ENCODE peak calls at places on chromosomes 11 and 22, in nine cellular contexts. C is left lung; Y is GM23338; D is glutamatergic neuron; W is AG04450; A is BE2C; X is tibial nerve; J is choroid plexus epithelial cell; T is CD4-positive, alpha-beta T cell. Q is an unnamed sample.

GRCh38 chr11:44313701-44314489 is 4.0 kb upstream of the ALX4 start:
- DNase-seq in T (no peak), A (no peak), Y (no peak), C (no peak), J (no peak), W (no peak), X (no peak), D (no peak), Q (no peak)

GRCh38 chr11:44831605-44832394 is 105.0 kb downstream of the TSPAN18 start:
- DNase-seq in W (no peak), T (no peak), X (no peak), D (no peak), J (no peak), A (no peak), Y (no peak), C (peak), Q (no peak)

GRCh38 chr11:114326776-114327175 is 30.6 kb downstream of the NNMT start:
- DNase-seq in A (no peak), X (no peak), C (no peak), T (no peak), Y (no peak), W (no peak), D (no peak), J (no peak), Q (no peak)

GRCh38 chr11:46896719-46897406 is 21.5 kb downstream of the LRP4 start:
- DNase-seq in W (no peak), A (no peak), C (no peak), X (no peak), T (no peak), Y (peak), J (peak), D (no peak), Q (no peak)

GRCh38 chr22:42262964-42263363 is 7.5 kb downstream of the TCF20 start:
- DNase-seq in W (no peak), D (no peak), X (no peak), A (no peak), T (no peak), C (no peak), Y (no peak), J (no peak), Q (no peak)

GRCh38 chr11:112166561-112166960 is 611 bp upstream of the TEX12 start:
- DNase-seq in X (peak), A (no peak), C (no peak), Y (no peak), D (no peak), T (no peak), W (no peak), J (peak), Q (no peak)

GRCh38 chr11:117657801-117658200 is 139.2 kb downstream of the DSCAML1 start:
- DNase-seq in W (no peak), A (no peak), J (no peak), C (no peak), D (no peak), Y (no peak), X (no peak), T (no peak), Q (no peak)

GRCh38 chr11:79045018-79045787 is 395.6 kb downstream of the TENM4 start:
- DNase-seq in X (no peak), J (no peak), A (peak), D (no peak), Y (no peak), W (no peak), C (no peak), T (no peak), Q (no peak)

GRCh38 chr11:67507242-67507890 is 596 bp downstream of the CDK2AP2 start:
- DNase-seq in Y (peak), T (no peak), A (no peak), C (no peak), D (no peak), X (peak), J (peak), W (peak), Q (no peak)

GRCh38 chr11:122180435-122180834 is 64.4 kb upstream of the BLID start:
- DNase-seq in Y (no peak), D (no peak), W (peak), X (no peak), C (no peak), T (no peak), A (no peak), J (peak), Q (no peak)

GRCh38 chr11:62732830-62733229 is 4.5 kb downstream of the TTC9C start:
- DNase-seq in Y (peak), D (no peak), C (no peak), T (no peak), J (peak), A (no peak), W (no peak), X (no peak), Q (no peak)

GRCh38 chr11:80007616-80008015 is 566.8 kb upstream of the TENM4 start:
- DNase-seq in X (no peak), J (no peak), Y (no peak), T (no peak), A (no peak), D (no peak), C (no peak), W (no peak), Q (no peak)

GRCh38 chr11:279966-280761 is 2.0 kb downstream of the NLRP6 start:
- DNase-seq in C (peak), J (peak), X (no peak), T (peak), A (no peak), Y (peak), W (no peak), D (no peak), Q (no peak)

GRCh38 chr11:128505449-128506058 is 81.8 kb downstream of the ETS1 start:
- DNase-seq in X (no peak), T (no peak), A (peak), D (peak), Y (no peak), W (no peak), J (no peak), C (no peak), Q (no peak)

GRCh38 chr22:29998627-29999026 is 81.6 kb upstream of the HORMAD2 start:
- DNase-seq in Y (peak), D (no peak), A (no peak), X (no peak), W (no peak), C (no peak), T (no peak), J (peak), Q (no peak)
- TF ChIP-seq CTCF in Y (no peak), D (peak), A (peak), X (no peak), W (peak), C (no peak), T (no peak), J (peak), Q (peak)

DNA sequence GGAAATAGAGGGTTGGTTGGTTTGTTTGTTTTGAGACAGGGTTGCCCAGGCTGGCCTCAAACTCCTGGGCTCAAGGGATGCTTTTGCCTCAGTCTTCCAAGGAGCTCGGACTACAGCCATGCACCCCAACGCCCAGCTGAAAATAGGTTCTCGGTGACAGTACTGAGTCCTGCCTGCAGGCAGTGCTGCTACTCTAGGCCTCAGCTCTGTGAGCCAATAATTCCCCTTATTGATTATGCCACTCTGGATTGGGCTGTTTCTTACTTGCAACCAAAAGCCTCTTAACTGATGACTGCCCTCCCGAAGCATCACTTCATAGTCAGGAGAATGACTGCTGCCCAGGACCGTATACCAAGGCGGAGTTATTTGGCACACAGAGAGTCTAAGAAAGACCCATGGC is 1.2 kb upstream of the C11orf16 start:
- DNase-seq in W (no peak), D (peak), J (no peak), X (no peak), Y (peak), T (no peak), C (no peak), A (no peak), Q (no peak)
- TF ChIP-seq CTCF in W (peak), D (peak), J (peak), X (no peak), Y (peak), T (no peak), C (no peak), A (no peak), Q (no peak)

GRCh38 chr11:18844753-18845367 is 53.3 kb upstream of the PTPN5 start:
- DNase-seq in T (no peak), D (no peak), Y (peak), J (peak), A (no peak), X (no peak), W (no peak), C (no peak), Q (no peak)
- TF ChIP-seq CTCF in T (peak), D (peak), Y (peak), J (peak), A (peak), X (peak), W (peak), C (peak), Q (peak)

GRCh38 chr22:43922123-43922522 is 1.5 kb upstream of the PNPLA3 start:
- DNase-seq in C (no peak), A (no peak), T (no peak), Y (peak), X (no peak), W (no peak), D (no peak), J (no peak), Q (no peak)

GRCh38 chr22:43926349-43926710 is 2.7 kb downstream of the PNPLA3 start:
- DNase-seq in C (no peak), A (no peak), D (no peak), J (no peak), Y (no peak), X (no peak), W (no peak), T (no peak), Q (no peak)

GRCh38 chr22:43923191-43923590 is 414 bp upstream of the PNPLA3 start:
- DNase-seq in X (no peak), C (no peak), W (no peak), J (peak), Y (no peak), D (no peak), T (no peak), A (no peak), Q (no peak)

GRCh38 chr22:43925433-43926348 is 2.1 kb downstream of the PNPLA3 start:
- DNase-seq in Y (peak), C (no peak), J (no peak), X (no peak), T (no peak), D (no peak), W (no peak), A (no peak), Q (no peak)

DNA sequence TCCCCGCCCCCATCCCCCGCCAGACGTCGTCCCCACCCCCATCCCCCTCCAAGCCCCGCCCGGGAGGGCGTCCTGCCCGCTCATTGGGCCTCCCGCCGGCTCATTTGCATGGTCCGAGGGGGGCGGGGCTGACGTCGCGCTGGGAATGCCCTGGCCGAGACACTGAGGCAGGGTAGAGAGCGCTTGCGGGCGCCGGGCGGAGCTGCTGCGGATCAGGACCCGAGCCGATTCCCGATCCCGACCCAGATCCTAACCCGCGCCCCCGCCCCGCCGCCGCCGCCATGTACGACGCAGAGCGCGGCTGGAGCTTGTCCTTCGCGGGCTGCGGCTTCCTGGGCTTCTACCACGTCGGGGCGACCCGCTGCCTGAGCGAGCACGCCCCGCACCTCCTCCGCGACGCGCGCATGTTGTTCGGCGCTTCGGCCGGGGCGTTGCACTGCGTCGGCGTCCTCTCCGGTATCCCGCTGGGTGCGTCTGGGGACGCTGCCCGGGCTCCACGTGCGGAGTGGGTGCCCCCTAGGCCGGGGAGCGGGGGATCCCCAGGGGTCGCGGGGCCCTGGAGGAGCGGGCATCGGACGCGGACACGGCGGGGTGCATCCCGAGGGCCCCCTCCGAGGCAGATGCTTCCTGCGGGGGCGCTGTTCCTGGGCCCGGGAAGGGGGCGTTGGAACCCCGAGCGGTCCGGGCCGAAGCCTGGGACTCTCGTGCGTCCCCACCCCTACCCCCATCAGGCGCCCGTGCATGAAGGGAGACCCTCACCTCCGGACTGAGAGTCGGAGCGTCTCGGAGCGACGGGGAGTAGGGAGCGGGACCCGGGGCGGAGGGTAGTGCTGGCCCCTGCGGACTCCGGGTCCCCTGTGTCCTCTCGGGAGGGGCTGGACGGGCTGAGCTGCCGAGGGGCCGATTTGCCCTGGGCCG is at the start of gene PNPLA3:
- DNase-seq in T (peak), J (peak), W (peak), A (peak), Y (peak), X (peak), C (peak), D (peak), Q (peak)
- TF ChIP-seq CTCF in T (no peak), J (peak), W (peak), A (no peak), Y (peak), X (no peak), C (no peak), D (peak), Q (peak)

GRCh38 chr11:78033040-78033439 is 10.0 kb upstream of the KCTD14 start:
- DNase-seq in C (no peak), Y (no peak), D (no peak), W (no peak), X (no peak), T (no peak), A (no peak), J (peak), Q (no peak)

GRCh38 chr11:78037056-78037455 is 14.0 kb upstream of the KCTD14 start:
- DNase-seq in X (no peak), A (peak), Y (no peak), J (no peak), W (no peak), C (no peak), T (no peak), D (no peak), Q (no peak)

GRCh38 chr11:78036313-78036712 is 13.2 kb upstream of the KCTD14 start:
- DNase-seq in D (no peak), X (no peak), T (no peak), A (no peak), Y (no peak), C (no peak), J (no peak), W (no peak), Q (no peak)

GRCh38 chr11:78032090-78032489 is 9.0 kb upstream of the KCTD14 start:
- DNase-seq in J (no peak), A (peak), W (no peak), X (no peak), D (no peak), Y (no peak), T (no peak), C (no peak), Q (no peak)

GRCh38 chr11:78034623-78035022 is 11.5 kb upstream of the KCTD14 start:
- DNase-seq in W (no peak), T (no peak), X (no peak), J (no peak), D (no peak), A (no peak), C (no peak), Y (peak), Q (no peak)
- TF ChIP-seq CTCF in W (no peak), T (no peak), X (no peak), J (no peak), D (no peak), A (peak), C (no peak), Y (peak), Q (no peak)

DNA sequence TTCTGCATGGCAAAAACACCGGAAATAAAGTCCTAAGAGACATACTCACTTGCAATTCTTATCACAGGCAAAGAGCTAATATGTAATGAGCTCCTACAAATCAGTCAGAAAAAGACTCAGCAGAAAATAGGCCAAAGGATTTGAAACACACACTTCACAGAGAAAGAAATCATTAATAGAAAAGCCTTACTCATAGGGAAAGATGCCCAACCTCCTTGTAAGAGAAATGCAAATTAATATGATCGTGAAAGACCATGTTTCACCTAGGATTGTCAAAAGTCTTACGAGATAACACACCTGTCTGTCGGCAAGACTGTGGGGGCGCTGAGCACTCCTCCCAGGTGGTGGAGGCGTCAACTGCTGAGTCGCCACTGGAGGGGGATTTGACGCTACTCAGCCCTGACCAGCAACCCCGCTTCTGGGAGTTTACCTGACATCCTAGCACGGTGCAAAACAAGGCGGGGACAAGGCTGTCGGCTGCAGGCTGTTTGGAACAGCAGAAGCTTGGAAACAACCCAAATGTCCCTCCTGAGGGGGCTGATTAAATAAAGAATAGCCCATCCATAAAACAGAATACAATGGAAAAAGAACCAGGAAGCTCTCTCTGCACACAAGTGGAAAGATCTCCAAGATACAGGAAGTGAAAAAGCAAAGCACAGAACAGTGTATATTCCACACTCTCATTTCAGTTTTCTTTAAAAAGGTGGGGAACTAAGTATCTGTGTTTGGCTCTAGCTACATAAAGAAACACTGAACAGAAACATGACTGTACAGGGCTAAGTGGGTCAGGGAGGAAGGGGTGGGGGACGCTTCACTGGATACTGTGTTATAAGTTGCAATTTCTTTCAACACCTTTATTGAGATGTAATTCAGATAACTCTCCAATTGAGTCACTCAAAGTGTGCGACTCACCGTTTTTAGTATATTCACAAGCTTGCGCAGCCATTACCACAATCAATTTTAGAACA is 11.5 kb downstream of the CSNK1E start:
- DNase-seq in A (peak), T (no peak), C (no peak), X (no peak), J (peak), Y (peak), W (no peak), D (no peak), Q (no peak)
- TF ChIP-seq CTCF in A (no peak), T (no peak), C (no peak), X (no peak), J (peak), Y (peak), W (no peak), D (no peak), Q (no peak)

GRCh38 chr22:24088796-24089195 is 77.7 kb downstream of the CABIN1 start:
- DNase-seq in T (no peak), A (no peak), C (no peak), W (no peak), Y (peak), J (peak), X (no peak), D (no peak), Q (no peak)
- TF ChIP-seq CTCF in T (no peak), A (no peak), C (no peak), W (peak), Y (no peak), J (peak), X (no peak), D (no peak), Q (no peak)